ENCODE peak calls at places on chromosome 2, in five cellular contexts. One of them, this sample, is unnamed.

GRCh38 chr2:121128741-121129659 is 156.0 kb downstream of the TFCP2L1 start:
- DNase-seq in H1: peak; percentile 78
- DNase-seq in K562: peak; percentile 58
- DNase-seq in IMR-90: no peak
- DNase-seq in HepG2: peak; percentile 45
- DNase-seq in this sample: peak; percentile 60

GRCh38 chr2:10963155-10963554 is 51.4 kb downstream of the KCNF1 start:
- DNase-seq in H1: no peak
- DNase-seq in K562: no peak
- DNase-seq in IMR-90: peak; percentile 75
- DNase-seq in HepG2: no peak
- DNase-seq in this sample: no peak

GRCh38 chr2:190156750-190157277 is 94.3 kb upstream of the MSTN start:
- DNase-seq in H1: no peak
- DNase-seq in K562: no peak
- DNase-seq in IMR-90: no peak
- DNase-seq in HepG2: no peak
- DNase-seq in this sample: no peak

GRCh38 chr2:60505240-60505639 is 48.2 kb downstream of the BCL11A start:
- DNase-seq in H1: no peak
- DNase-seq in K562: no peak
- DNase-seq in IMR-90: no peak
- DNase-seq in HepG2: no peak
- DNase-seq in this sample: no peak

GRCh38 chr2:168781191-168781818 is 21.1 kb upstream of the NOSTRIN start:
- DNase-seq in H1: no peak
- DNase-seq in K562: no peak
- DNase-seq in IMR-90: no peak
- DNase-seq in HepG2: no peak
- DNase-seq in this sample: no peak

GRCh38 chr2:119184512-119184911 is 26.0 kb upstream of the C1QL2 start:
- DNase-seq in H1: no peak
- DNase-seq in K562: no peak
- DNase-seq in IMR-90: no peak
- DNase-seq in HepG2: no peak
- DNase-seq in this sample: no peak

GRCh38 chr2:97870396-97870843 is 125.3 kb downstream of the TMEM131 start:
- DNase-seq in H1: no peak
- DNase-seq in K562: peak; percentile 18
- DNase-seq in IMR-90: peak; percentile 89
- DNase-seq in HepG2: peak; percentile 65
- DNase-seq in this sample: peak; percentile 41

GRCh38 chr2:173488861-173489260 is 134.2 kb downstream of the CDCA7 start:
- DNase-seq in H1: no peak
- DNase-seq in K562: no peak
- DNase-seq in IMR-90: no peak
- DNase-seq in HepG2: no peak
- DNase-seq in this sample: no peak

GRCh38 chr2:226478121-226478809 is 321.4 kb downstream of the IRS1 start:
- DNase-seq in H1: no peak
- DNase-seq in K562: no peak
- DNase-seq in IMR-90: peak; percentile 96
- DNase-seq in HepG2: peak; percentile 89
- DNase-seq in this sample: peak; percentile 93

DNA sequence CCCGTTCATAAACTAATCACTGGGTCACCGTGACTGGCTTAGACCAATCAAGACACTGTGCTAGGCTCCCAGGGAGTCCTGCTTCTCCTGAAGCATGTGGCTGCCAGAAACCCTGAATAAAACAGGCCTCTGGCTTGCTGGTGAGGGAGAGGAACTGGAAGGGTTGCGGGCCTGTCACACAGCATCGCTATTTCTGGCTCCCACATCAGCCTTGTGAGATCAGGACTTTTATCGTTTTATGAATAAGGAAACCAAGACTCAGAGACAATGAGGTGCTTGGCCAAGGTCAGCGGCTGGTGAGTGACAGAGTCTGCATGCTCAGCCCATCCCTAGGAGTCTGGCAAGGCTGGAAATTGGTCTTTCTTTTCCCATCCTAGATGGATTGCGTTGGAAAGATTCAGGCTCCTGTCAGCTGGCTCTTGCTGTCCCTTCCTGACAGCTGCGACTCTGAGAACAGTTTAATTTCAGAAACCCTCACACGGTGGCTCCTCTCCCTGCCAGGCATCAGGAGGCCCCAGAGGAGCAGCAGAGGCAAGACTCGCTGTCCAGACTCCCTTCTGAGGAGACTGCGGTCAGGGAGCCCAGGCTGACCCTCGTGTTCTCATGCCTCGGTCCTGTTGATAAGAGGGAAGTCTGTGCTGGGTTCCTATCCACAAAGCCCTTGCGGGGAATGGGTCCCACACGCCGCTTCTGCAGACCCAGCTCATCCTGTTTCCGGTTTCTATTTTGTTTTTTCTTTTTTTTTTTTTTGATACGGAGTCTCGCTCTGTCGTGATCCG is 104.4 kb upstream of the TAF1B start:
- DNase-seq in H1: no peak
- DNase-seq in K562: no peak
- DNase-seq in IMR-90: no peak
- DNase-seq in HepG2: no peak
- DNase-seq in this sample: no peak
- TF ChIP-seq POLR2A in H1: no peak
- TF ChIP-seq POLR2A in K562: no peak
- TF ChIP-seq POLR2A in IMR-90: no peak
- TF ChIP-seq POLR2A in HepG2: no peak
- TF ChIP-seq POLR2A in this sample: no peak

DNA sequence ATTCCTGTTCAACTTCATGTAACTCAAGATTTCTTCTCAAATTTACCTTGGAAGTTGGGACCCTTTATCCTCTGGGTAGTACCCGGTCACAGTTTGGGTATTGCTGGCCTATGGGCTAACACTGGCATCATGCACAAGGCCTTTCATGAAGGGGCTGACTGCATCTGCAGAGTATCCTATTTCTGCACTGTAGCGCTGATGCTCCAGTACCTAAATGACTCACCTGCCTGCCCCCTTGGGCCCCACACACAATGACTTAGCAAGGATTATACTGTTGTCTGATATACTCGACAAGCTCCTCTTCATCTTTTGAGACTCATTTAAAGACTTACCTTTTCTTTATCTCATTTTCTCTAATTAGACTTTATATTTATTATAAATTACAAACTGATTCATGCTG is 39.9 kb downstream of the DNAH6 start:
- DNase-seq in H1: no peak
- DNase-seq in K562: no peak
- DNase-seq in IMR-90: no peak
- DNase-seq in HepG2: no peak
- DNase-seq in this sample: no peak
- TF ChIP-seq MAFK in H1: no peak
- TF ChIP-seq MAFK in K562: no peak
- TF ChIP-seq MAFK in IMR-90: no peak
- TF ChIP-seq MAFK in HepG2: no peak
- TF ChIP-seq MAFK in this sample: no peak

GRCh38 chr2:28394331-28394877 is 1.7 kb downstream of the FOSL2 start:
- DNase-seq in H1: no peak
- DNase-seq in K562: no peak
- DNase-seq in IMR-90: peak; percentile 71
- DNase-seq in HepG2: no peak
- DNase-seq in this sample: no peak
- TF ChIP-seq POLR2A in H1: no peak
- TF ChIP-seq POLR2A in K562: no peak
- TF ChIP-seq POLR2A in IMR-90: peak; percentile 78
- TF ChIP-seq POLR2A in HepG2: no peak
- TF ChIP-seq POLR2A in this sample: no peak

GRCh38 chr2:141560723-141561122 is 570.1 kb downstream of the LRP1B start:
- DNase-seq in H1: no peak
- DNase-seq in K562: no peak
- DNase-seq in IMR-90: no peak
- DNase-seq in HepG2: no peak
- DNase-seq in this sample: no peak

GRCh38 chr2:141554810-141555209 is 576.0 kb downstream of the LRP1B start:
- DNase-seq in H1: no peak
- DNase-seq in K562: no peak
- DNase-seq in IMR-90: peak; percentile 55
- DNase-seq in HepG2: peak; percentile 18
- DNase-seq in this sample: peak; percentile 64

GRCh38 chr2:141555876-141556470 is 574.8 kb downstream of the LRP1B start:
- DNase-seq in H1: no peak
- DNase-seq in K562: no peak
- DNase-seq in IMR-90: no peak
- DNase-seq in HepG2: no peak
- DNase-seq in this sample: no peak

GRCh38 chr2:141557329-141558098 is 573.3 kb downstream of the LRP1B start:
- DNase-seq in H1: no peak
- DNase-seq in K562: no peak
- DNase-seq in IMR-90: peak; percentile 92
- DNase-seq in HepG2: no peak
- DNase-seq in this sample: no peak
- TF ChIP-seq MAFK in H1: no peak
- TF ChIP-seq MAFK in K562: no peak
- TF ChIP-seq MAFK in IMR-90: no peak
- TF ChIP-seq MAFK in HepG2: no peak
- TF ChIP-seq MAFK in this sample: no peak

DNA sequence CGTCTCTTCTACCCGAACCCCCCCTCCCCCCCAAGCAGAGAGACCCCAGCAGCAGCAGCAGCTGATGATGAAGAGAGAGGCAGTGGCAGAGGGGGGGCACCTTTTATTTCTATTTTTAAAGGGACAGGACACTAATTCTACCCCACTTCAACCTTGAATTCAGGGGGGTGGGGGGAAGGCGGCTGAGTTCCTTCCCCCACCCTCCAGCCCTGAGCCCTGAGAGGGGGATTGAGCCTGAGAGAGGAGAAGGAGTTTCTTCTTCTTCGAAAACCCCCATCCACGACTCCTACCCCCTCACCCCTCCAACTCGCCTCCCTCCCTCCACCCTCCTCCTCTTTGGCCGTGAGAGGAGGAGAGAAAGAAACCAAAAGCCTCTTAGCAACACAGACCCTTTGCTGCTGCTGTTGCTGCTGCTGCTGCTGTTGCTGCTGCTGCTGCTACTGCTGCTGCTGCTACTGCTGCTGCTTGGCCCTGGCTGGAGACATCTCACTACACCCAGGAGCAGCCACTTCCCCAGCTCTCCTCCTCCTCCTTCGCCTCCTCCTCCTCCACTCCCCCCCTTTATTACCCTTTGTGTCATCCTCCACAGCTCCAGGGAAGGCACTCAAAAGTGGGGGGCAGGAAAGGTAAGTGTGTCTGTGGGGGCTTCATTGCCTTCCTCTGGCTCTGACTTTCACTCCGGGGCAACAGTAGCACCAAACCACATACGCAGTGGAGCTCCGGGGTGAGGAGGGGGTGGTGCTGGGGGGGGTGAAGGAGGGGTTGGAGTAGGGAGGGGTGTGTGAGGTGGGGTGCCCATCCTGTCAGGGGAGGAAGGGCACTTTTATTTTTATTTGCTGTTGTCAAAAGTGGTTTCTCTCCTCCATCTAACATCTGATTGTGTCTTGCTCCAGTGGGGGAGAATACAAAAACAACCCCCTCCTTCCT is at the start of gene MBD5:
- DNase-seq in H1: peak; percentile 62
- DNase-seq in K562: peak; percentile 29
- DNase-seq in IMR-90: peak; percentile 58
- DNase-seq in HepG2: peak; percentile 35
- DNase-seq in this sample: peak; percentile 37
- TF ChIP-seq POLR2A in H1: no peak
- TF ChIP-seq POLR2A in K562: peak; percentile 20
- TF ChIP-seq POLR2A in IMR-90: peak; percentile 32
- TF ChIP-seq POLR2A in HepG2: no peak
- TF ChIP-seq POLR2A in this sample: peak; percentile 32

GRCh38 chr2:44549099-44549471 is 187.3 kb downstream of the CAMKMT start:
- DNase-seq in H1: no peak
- DNase-seq in K562: no peak
- DNase-seq in IMR-90: peak; percentile 78
- DNase-seq in HepG2: no peak
- DNase-seq in this sample: peak; percentile 38
- TF ChIP-seq MAFK in H1: no peak
- TF ChIP-seq MAFK in K562: no peak
- TF ChIP-seq MAFK in IMR-90: no peak
- TF ChIP-seq MAFK in HepG2: no peak
- TF ChIP-seq MAFK in this sample: no peak